ENCODE peak calls at places on chromosome 4, in five cellular contexts. L is transverse colon, P is spleen, I is HCT116, U is sigmoid colon. J is an unnamed sample. For H3K9me3, the result is how much of the 10 kb centered on the place peaks cover.

GRCh38 chr4:181569553-181569952 is 673.6 kb upstream of the TENM3 start:
- DNase-seq in L (no peak), P (no peak), I (peak), U (no peak), J (no peak)

GRCh38 chr4:152243890-152244595 is 291.8 kb downstream of the FBXW7 start:
- DNase-seq in L (no peak), P (no peak), I (no peak), U (no peak), J (no peak)

GRCh38 chr4:24805566-24805965 is 10.2 kb downstream of the SOD3 start:
- DNase-seq in L (no peak), P (no peak), I (no peak), U (no peak), J (no peak)

GRCh38 chr4:5839751-5840674 is 52.9 kb downstream of the CRMP1 start:
- DNase-seq in L (peak), P (peak), I (no peak), U (peak), J (no peak)

GRCh38 chr4:163148466-163149336 is 18.0 kb downstream of the NAF1 start:
- DNase-seq in L (no peak), P (no peak), I (no peak), U (no peak), J (no peak)

GRCh38 chr4:53943345-53944085 is 120.9 kb downstream of the CHIC2 start:
- DNase-seq in L (no peak), P (no peak), I (peak), U (no peak), J (no peak)

GRCh38 chr4:27123050-27123768 is 262.6 kb downstream of the STIM2 start:
- DNase-seq in L (peak), P (no peak), I (peak), U (no peak), J (no peak)

GRCh38 chr4:7627251-7628250 is 192.8 kb upstream of the PSAPL1 start:
- DNase-seq in L (no peak), P (no peak), I (no peak), U (no peak), J (no peak)

GRCh38 chr4:84493092-84493850 is 5.8 kb downstream of the NKX6-1 start:
- DNase-seq in L (peak), P (no peak), I (no peak), U (no peak), J (no peak)

GRCh38 chr4:53380221-53380620 is 2.8 kb downstream of the FIP1L1 start:
- DNase-seq in L (no peak), P (no peak), I (no peak), U (no peak), J (no peak)

GRCh38 chr4:105630670-105631655 is 77.5 kb downstream of the INTS12 start:
- DNase-seq in L (no peak), P (no peak), I (no peak), U (no peak), J (no peak)

GRCh38 chr4:8200302-8200975 is 1.3 kb downstream of the SH3TC1 start:
- DNase-seq in L (peak), P (no peak), I (no peak), U (peak), J (peak)

GRCh38 chr4:119040711-119041185 is 94.9 kb upstream of the MYOZ2 start:
- DNase-seq in L (no peak), P (no peak), I (no peak), U (no peak), J (no peak)

GRCh38 chr4:122764808-122765189 is 32.3 kb downstream of the BBS12 start:
- DNase-seq in L (no peak), P (no peak), I (no peak), U (no peak), J (no peak)

GRCh38 chr4:84167579-84167978 is 331.5 kb downstream of the NKX6-1 start:
- DNase-seq in L (no peak), P (no peak), I (no peak), U (no peak), J (no peak)

GRCh38 chr4:76430519-76431388 is 4.3 kb upstream of the SHROOM3 start:
- DNase-seq in L (no peak), P (no peak), I (peak), U (no peak), J (no peak)

GRCh38 chr4:117164338-117164737 is 79.0 kb upstream of the TRAM1L1 start:
- DNase-seq in L (no peak), P (no peak), I (peak), U (no peak), J (no peak)

GRCh38 chr4:150931005-150931404 is 84.1 kb downstream of the LRBA start:
- DNase-seq in L (no peak), P (no peak), I (no peak), U (no peak), J (no peak)

GRCh38 chr4:67087897-67088296 is 457.4 kb downstream of the CENPC start:
- DNase-seq in L (peak), P (no peak), I (peak), U (no peak), J (no peak)

GRCh38 chr4:5052726-5053425 is 1.6 kb downstream of the STK32B start:
- DNase-seq in L (no peak), P (no peak), I (no peak), U (no peak), J (no peak)

GRCh38 chr4:1196421-1197183 is 24.2 kb upstream of the SPON2 start:
- DNase-seq in L (no peak), P (no peak), I (no peak), U (peak), J (no peak)

GRCh38 chr4:70183168-70183939 is 12.2 kb upstream of the ODAM start:
- DNase-seq in L (peak), P (no peak), I (peak), U (no peak), J (no peak)

GRCh38 chr4:72473434-72473900 is 95.6 kb downstream of the ADAMTS3 start:
- DNase-seq in L (no peak), P (no peak), I (no peak), U (no peak), J (no peak)

GRCh38 chr4:152534541-152535231 is 1.2 kb downstream of the FBXW7 start:
- DNase-seq in L (peak), P (peak), I (no peak), U (no peak), J (no peak)

GRCh38 chr4:98662619-98663225 is 4.3 kb upstream of the TSPAN5 start:
- DNase-seq in L (no peak), P (peak), I (no peak), U (no peak), J (no peak)

GRCh38 chr4:98663226-98664006 is 5.0 kb upstream of the TSPAN5 start:
- DNase-seq in L (peak), P (peak), I (no peak), U (no peak), J (no peak)

GRCh38 chr4:98659741-98660507 is 1.5 kb upstream of the TSPAN5 start:
- DNase-seq in L (no peak), P (no peak), I (no peak), U (no peak), J (no peak)

GRCh38 chr4:98662055-98662453 is 3.6 kb upstream of the TSPAN5 start:
- DNase-seq in L (no peak), P (no peak), I (no peak), U (no peak), J (no peak)

DNA sequence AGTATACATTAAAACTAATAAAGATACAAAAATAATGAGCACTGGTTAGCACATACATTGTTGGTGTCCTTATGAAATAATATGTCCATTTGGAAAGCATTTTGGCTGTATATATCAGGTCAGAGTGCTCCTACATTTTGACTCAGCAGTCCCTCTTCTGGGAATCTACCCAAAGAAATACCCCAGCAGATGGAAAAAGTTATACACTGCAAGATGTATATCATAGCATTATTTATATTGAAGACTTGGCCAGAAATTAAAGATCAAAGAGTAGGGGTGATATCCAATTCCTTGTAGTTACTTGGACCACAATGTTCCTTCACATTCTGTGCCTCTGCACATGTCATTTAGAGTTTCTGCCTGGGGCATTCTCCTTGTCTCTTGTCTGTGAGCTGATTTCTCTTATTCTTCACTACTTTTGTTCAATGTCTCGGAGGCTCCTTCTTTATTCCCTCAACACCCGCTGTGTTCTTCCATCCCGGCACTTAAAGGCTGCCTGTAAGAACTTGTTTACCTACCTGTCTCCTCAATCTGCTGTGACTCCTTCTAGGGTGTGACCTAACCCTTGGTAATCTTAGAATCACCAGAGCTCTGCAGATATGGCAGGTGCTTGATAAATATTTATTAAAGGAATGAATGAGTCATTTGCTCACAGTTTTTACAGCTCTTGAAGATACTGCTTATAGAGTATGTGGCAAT is 3.1 kb upstream of the TSPAN5 start:
- DNase-seq in L (no peak), P (no peak), I (peak), U (no peak), J (no peak)
- TF ChIP-seq POLR2AphosphoS5 in L (no peak), P (no peak), I (peak), U (no peak), J (no peak)

DNA sequence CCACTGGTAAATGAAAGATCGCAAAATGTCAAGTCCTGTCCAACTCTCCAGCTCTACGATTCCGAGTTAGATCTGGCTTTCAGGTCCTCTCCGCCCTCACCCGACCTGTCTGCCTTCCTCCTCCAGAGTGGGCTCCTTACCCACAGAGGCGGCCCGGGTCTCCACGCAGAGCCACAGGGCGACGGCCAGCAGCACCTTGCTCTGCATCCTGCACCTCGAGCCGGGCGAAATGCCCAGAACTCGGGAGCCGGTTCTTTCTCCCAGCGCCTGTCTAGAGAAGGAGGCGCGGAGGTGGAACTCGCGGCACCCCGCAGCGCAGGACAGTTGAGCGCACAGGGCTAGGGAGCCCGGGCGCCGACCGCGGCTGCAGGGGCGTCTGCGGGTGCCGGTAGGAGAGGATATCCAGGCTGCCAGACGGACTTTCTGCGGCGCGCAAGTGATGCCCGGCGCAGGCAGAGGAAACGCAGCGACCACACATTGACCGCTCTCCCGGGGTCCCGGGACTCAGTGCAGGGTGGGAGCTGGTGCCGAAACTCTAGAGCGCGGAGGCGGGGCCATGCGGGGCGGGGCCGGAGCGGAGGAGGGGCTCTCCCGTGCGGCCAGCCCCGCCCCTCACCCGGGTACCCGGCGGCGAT is at the start of gene KDR:
- DNase-seq in L (no peak), P (no peak), I (no peak), U (no peak), J (no peak)
- TF ChIP-seq POLR2A in L (no peak), P (no peak), I (no peak), U (no peak), J (no peak)

GRCh38 chr4:85979276-85979675 is 380.6 kb downstream of the MAPK10 start:
- DNase-seq in L (no peak), P (no peak), I (no peak), U (no peak), J (no peak)
- H3K9me3 ChIP-seq in L (under half), P (under half), I (under half), U (under half), J (under half)

GRCh38 chr4:56301181-56302076 is 85.9 kb downstream of the AASDH start:
- DNase-seq in L (peak), P (no peak), I (peak), U (peak), J (peak)
- TF ChIP-seq POLR2AphosphoS5 in L (no peak), P (no peak), I (no peak), U (no peak), J (no peak)

GRCh38 chr4:56977321-56978012 is at the start of gene NOA1:
- DNase-seq in L (peak), P (peak), I (peak), U (peak), J (peak)
- TF ChIP-seq POLR2A in L (peak), P (no peak), I (peak), U (peak), J (peak)

GRCh38 chr4:175418511-175418910 is 393.6 kb downstream of the GPM6A start:
- DNase-seq in L (no peak), P (no peak), I (no peak), U (no peak), J (no peak)
- H3K9me3 ChIP-seq in L (under half), P (under half), I (under half), U (under half), J (under half)

DNA sequence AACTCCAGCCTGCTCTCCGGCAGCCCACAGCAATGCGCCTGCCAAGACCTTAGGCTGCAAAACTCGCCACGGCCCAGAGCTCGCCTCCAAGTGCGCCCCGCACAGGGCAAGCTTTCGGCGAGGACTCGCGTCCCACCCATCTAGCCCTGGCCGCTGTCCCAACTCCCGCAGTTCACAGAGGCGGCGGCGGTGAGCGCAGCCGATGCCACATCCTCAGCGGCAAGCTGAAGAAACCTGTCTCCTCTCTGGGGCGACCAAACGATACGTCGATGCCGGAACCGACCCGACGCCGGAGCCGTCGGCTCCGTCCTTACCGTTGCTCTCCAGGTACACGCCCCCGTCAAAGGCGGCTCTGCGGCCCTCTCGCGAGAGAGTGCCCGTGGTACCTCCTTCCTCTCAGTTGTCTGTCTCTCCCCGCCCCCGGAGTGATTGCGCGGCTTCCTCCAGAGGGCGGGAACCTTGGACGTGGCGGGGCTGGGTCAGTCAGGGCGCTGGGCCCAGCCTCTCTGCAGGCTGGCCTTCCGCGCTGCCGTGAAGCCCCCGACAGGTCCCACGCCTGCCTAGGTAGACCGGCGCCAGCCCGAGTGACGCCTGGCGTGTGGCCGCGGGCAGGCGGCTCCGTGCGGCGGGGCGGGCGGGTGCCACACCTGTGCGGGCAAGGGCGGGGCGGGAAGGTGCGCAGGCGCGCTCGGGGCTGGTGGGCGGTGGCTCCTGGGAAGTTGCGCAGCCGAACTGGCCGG is 380 bp upstream of the RAB33B start:
- DNase-seq in L (peak), P (peak), I (peak), U (peak), J (peak)
- TF ChIP-seq POLR2AphosphoS5 in L (peak), P (peak), I (peak), U (peak), J (peak)

J was measured in breast epithelium.